ENCODE peak calls at places on chromosomes 1 and 21, in four cellular contexts. S is GM23248, V is pancreas, J is sigmoid colon. U is an unnamed sample.
A peak's percentile ranks its signal among the peaks of the same experiment; 100 is the strongest.

GRCh38 chr1:164006621-164007020 is 552.4 kb upstream of the PBX1 start:
- DNase-seq in V (no peak), J (no peak), S (no peak), U (no peak)

GRCh38 chr1:94633051-94633450 is 91.5 kb upstream of the F3 start:
- DNase-seq in S (peak; percentile 81), J (no peak), V (no peak), U (no peak)

GRCh38 chr1:34983700-34984355 is 1.3 kb downstream of the TMEM35B start:
- DNase-seq in J (no peak), V (no peak), S (peak; percentile 11), U (no peak)

GRCh38 chr1:154975409-154976205 is 1.1 kb downstream of the CKS1B start:
- DNase-seq in J (peak; percentile 86), V (peak; percentile 53), S (peak; percentile 78), U (peak; percentile 51)

GRCh38 chr1:13935336-13935735 is 235.3 kb downstream of the PRDM2 start:
- DNase-seq in V (no peak), S (no peak), J (no peak), U (no peak)

GRCh38 chr1:170620164-170620563 is 43.8 kb upstream of the PRRX1 start:
- DNase-seq in V (no peak), S (peak; percentile 89), J (no peak), U (no peak)

GRCh38 chr1:209427811-209428210 is 155.7 kb upstream of the CAMK1G start:
- DNase-seq in V (no peak), J (no peak), S (no peak), U (no peak)

GRCh38 chr1:240399381-240399780 is 212.6 kb downstream of the GREM2 start:
- DNase-seq in J (no peak), S (peak; percentile 96), V (no peak), U (no peak)

GRCh38 chr1:63955746-63956145 is 181.9 kb downstream of the ROR1 start:
- DNase-seq in V (no peak), J (no peak), S (peak; percentile 20), U (no peak)

GRCh38 chr1:233326995-233327937 is at the start of gene MAP3K21:
- DNase-seq in S (peak; percentile 37), J (peak; percentile 72), V (peak; percentile 99), U (peak; percentile 75)

GRCh38 chr1:233320023-233320422 is 7.5 kb upstream of the MAP3K21 start:
- DNase-seq in V (no peak), S (no peak), J (no peak), U (no peak)

GRCh38 chr1:233327938-233328660 is 575 bp downstream of the MAP3K21 start:
- DNase-seq in S (peak; percentile 47), J (no peak), V (peak; percentile 40), U (no peak)

GRCh38 chr1:233326319-233326994 is 1.1 kb upstream of the MAP3K21 start:
- DNase-seq in J (no peak), S (no peak), V (no peak), U (no peak)

GRCh38 chr1:233323724-233324123 is 3.8 kb upstream of the MAP3K21 start:
- DNase-seq in V (no peak), S (no peak), J (no peak), U (no peak)
- H3K27ac ChIP-seq in V (no peak overlapping the region), S (no peak overlapping the region), J (no peak overlapping the region), U (no peak overlapping the region)

GRCh38 chr21:28811860-28812259 is 180.8 kb downstream of the LTN1 start:
- DNase-seq in V (no peak), S (no peak), J (no peak), U (no peak)
- H3K27ac ChIP-seq in V (no peak overlapping the region), S (no peak overlapping the region), J (no peak overlapping the region), U (no peak overlapping the region)

GRCh38 chr1:67937651-67938050 is 104.4 kb upstream of the GNG12 start:
- DNase-seq in V (no peak), S (peak; percentile 66), J (no peak), U (no peak)

GRCh38 chr1:67941155-67941554 is 107.9 kb upstream of the GNG12 start:
- DNase-seq in V (no peak), J (no peak), S (no peak), U (no peak)

GRCh38 chr1:67939176-67939751 is 106.0 kb upstream of the GNG12 start:
- DNase-seq in S (no peak), V (no peak), J (no peak), U (no peak)

GRCh38 chr1:67941746-67942145 is 108.5 kb upstream of the GNG12 start:
- DNase-seq in S (peak; percentile 10), V (no peak), J (no peak), U (no peak)

GRCh38 chr1:67939942-67940341 is 106.7 kb upstream of the GNG12 start:
- DNase-seq in V (no peak), J (no peak), S (no peak), U (no peak)
- H3K27ac ChIP-seq in V (no peak overlapping the region), J (no peak overlapping the region), S (no peak overlapping the region), U (no peak overlapping the region)

DNA sequence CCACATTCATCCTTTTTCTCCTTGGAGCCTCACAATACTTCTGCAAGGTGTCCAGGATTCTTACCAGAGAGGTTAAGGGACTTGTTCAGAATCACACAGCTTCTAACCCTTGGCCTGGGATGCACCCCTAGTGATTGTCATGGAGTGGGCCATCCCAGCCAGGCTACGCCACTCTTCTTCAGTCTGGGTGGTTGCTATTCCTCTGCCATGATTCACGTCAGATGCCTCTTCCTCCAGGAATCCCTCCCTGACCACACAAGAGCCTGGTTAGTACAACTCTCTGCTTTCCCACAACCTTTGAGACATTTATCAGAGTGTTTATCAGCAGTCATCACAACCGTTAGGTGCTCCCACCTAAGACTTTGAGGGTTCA is 121.8 kb downstream of the EPHB2 start:
- DNase-seq in S (peak; percentile 74), J (no peak), V (no peak), U (no peak)
- H3K27ac ChIP-seq in S (peak overlapping the region; percentile 68), J (no peak overlapping the region), V (no peak overlapping the region), U (no peak overlapping the region)

GRCh38 chr1:85580046-85580411 is 532 bp upstream of the CCN1 start:
- DNase-seq in S (peak; percentile 88), J (peak; percentile 77), V (peak; percentile 19), U (no peak)
- H3K27ac ChIP-seq in S (peak overlapping the region; percentile 96), J (peak overlapping the region; percentile 96), V (peak overlapping the region; percentile 62), U (peak overlapping the region; percentile 99)

DNA sequence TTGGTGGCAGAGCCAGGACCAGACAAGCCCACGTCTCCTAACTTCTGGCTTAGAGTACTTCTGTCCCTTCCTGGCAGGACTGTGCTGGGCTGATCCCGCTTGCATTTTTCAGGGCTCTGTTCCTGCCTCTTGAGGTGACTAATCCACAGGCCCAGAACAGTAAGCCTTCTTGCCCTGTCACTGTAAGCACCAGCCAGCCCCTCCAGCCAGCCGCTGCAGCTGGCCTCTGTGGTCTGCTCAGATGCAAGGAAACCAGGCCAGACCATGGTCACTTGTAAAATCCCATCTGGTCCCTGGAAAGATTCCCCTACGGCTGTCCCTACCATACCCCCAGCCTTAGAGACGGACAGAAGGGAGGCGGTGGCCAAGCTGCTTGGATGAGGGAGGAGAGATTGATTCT is 74.2 kb downstream of the KIRREL1 start:
- DNase-seq in V (no peak), S (peak; percentile 87), J (peak; percentile 71), U (no peak)
- H3K27ac ChIP-seq in V (no peak overlapping the region), S (peak overlapping the region; percentile 61), J (peak overlapping the region; percentile 25), U (no peak overlapping the region)

GRCh38 chr1:46807046-46807972 is 8.5 kb downstream of the CYP4B1 start:
- DNase-seq in J (no peak), S (no peak), V (no peak), U (no peak)
- H3K27ac ChIP-seq in J (peak overlapping the region; percentile 48), S (no peak overlapping the region), V (no peak overlapping the region), U (peak overlapping the region; percentile 97)